ENCODE peak calls at places on chromosomes 1 and 21, in five cellular contexts. Y is adrenal gland, A is left lung, L is left ventricle myocardium inferior, D is esophagus squamous epithelium. J is an unnamed sample. For H3K36me3, the result is how much of the 10 kb centered on the place peaks cover.

GRCh38 chr1:211910917-211911485 is 80.4 kb upstream of the LPGAT1 start:
- DNase-seq in A (no peak), L (no peak), Y (no peak), D (no peak), J (no peak)

GRCh38 chr1:41513388-41513745 is 28.9 kb upstream of the EDN2 start:
- DNase-seq in D (no peak), A (no peak), L (no peak), Y (no peak), J (no peak)

GRCh38 chr1:80450711-80451110 is 1350.0 kb upstream of the ADGRL2 start:
- DNase-seq in A (no peak), Y (no peak), D (no peak), L (no peak), J (no peak)

GRCh38 chr1:233597489-233597901 is 16.4 kb upstream of the KCNK1 start:
- DNase-seq in Y (no peak), L (no peak), D (no peak), A (no peak), J (no peak)

GRCh38 chr21:35102488-35103407 is 53.6 kb upstream of the RUNX1 start:
- DNase-seq in L (peak), Y (peak), D (no peak), A (peak), J (no peak)

GRCh38 chr21:28132713-28133112 is 860.0 kb downstream of the LTN1 start:
- DNase-seq in D (no peak), L (no peak), A (no peak), Y (no peak), J (peak)

GRCh38 chr1:145786271-145786670 is 37.6 kb downstream of the RNF115 start:
- DNase-seq in Y (no peak), L (no peak), D (no peak), A (no peak), J (no peak)

GRCh38 chr1:56806804-56807203 is 12.4 kb downstream of the FYB2 start:
- DNase-seq in L (no peak), D (no peak), A (no peak), Y (no peak), J (no peak)

GRCh38 chr1:164588388-164589341 is 29.7 kb downstream of the PBX1 start:
- DNase-seq in D (no peak), A (peak), L (peak), Y (peak), J (no peak)

GRCh38 chr1:232108598-232108997 is 482.0 kb downstream of the DISC1 start:
- DNase-seq in D (no peak), L (no peak), A (no peak), Y (no peak), J (no peak)

GRCh38 chr1:65063025-65063424 is 85.0 kb upstream of the AK4 start:
- DNase-seq in Y (no peak), D (no peak), A (no peak), L (no peak), J (no peak)

GRCh38 chr1:222781251-222781650 is 33.6 kb upstream of the DISP1 start:
- DNase-seq in D (no peak), Y (no peak), A (no peak), L (no peak), J (no peak)

GRCh38 chr1:29961676-29962059 is 725.3 kb downstream of the PTPRU start:
- DNase-seq in Y (no peak), D (no peak), A (no peak), L (no peak), J (no peak)

GRCh38 chr1:29958271-29958670 is 721.9 kb downstream of the PTPRU start:
- DNase-seq in D (no peak), A (no peak), L (no peak), Y (no peak), J (no peak)

GRCh38 chr1:29960156-29960755 is 723.9 kb downstream of the PTPRU start:
- DNase-seq in A (no peak), D (no peak), Y (no peak), L (no peak), J (no peak)

GRCh38 chr1:29960906-29961675 is 724.8 kb downstream of the PTPRU start:
- DNase-seq in D (no peak), A (no peak), L (no peak), Y (no peak), J (no peak)

DNA sequence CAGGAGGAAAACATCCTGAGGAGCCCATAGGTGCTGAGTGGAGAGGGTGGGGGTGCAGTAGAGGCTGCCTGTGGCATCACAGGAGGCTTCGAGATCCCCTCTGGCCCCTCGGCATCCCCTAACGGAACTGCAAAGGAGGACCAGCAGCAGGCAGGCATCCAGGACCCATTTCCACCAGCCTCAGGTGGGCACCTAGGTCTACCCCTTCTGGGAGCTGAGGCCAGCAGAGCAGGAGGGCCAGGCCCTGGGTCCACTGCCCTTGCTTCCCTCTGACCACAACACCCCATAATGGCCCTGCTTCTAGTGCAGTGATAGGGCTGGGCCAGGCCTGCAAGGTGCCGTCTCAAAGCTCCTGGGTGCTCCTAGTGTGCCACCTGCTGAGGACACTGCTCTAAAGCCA is 723.0 kb downstream of the PTPRU start:
- DNase-seq in Y (no peak), L (no peak), A (no peak), D (no peak), J (no peak)
- H3K36me3 ChIP-seq in Y (under half), L (under half), A (under half), D (under half), J (under half)

DNA sequence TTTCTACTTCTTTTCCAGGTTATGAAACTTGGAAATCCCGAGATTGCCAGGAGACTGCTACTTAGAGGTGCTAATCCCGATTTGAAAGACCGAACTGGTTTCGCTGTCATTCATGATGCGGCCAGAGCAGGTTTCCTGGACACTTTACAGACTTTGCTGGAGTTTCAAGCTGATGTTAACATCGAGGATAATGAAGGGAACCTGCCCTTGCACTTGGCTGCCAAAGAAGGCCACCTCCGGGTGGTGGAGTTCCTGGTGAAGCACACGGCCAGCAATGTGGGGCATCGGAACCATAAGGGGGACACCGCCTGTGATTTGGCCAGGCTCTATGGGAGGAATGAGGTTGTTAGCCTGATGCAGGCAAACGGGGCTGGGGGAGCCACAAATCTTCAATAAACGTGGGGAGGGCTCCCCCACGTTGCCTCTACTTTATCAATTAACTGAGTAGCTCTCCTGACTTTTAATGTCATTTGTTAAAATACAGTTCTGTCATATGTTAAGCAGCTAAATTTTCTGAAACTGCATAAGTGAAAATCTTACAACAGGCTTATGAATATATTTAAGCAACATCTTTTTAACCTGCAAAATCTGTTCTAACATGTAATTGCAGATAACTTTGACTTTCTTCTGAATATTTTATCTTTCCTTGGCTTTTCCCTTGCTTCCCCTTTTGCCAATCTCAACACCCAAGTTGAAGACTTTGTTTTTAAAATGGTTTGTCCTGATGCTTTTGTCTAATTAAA is 4.0 kb downstream of the CDKN2C start:
- DNase-seq in L (no peak), D (no peak), Y (no peak), A (no peak), J (no peak)
- H3K4me3 ChIP-seq in L (peak), D (no peak), Y (no peak), A (no peak), J (no peak)

DNA sequence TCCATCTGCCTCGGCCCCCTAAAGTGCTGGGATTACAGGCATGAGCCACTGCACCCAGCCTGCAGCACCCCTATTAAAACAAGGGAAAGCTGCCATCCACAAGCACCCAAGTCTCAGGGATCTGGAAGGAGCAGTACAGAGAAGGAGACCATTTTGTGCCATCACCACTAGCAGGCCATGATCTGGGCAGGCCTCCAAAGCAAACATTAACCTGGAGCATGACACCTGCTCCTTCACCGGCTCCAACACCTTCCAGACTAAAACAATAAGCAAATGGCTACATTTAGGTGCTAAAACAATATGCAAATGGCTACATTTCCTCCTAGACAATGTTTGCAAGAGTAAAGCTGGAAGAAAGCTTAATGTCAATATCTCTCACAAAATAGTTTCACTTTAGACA is 16.7 kb downstream of the MEAF6 start:
- DNase-seq in D (no peak), A (no peak), L (no peak), Y (no peak), J (no peak)
- TF ChIP-seq CTCF in D (no peak), A (no peak), L (no peak), Y (no peak), J (no peak)

GRCh38 chr1:28290851-28291250 is 31.5 kb downstream of the SESN2 start:
- DNase-seq in D (no peak), A (no peak), Y (no peak), L (no peak), J (no peak)
- H3K36me3 ChIP-seq in D (under half), A (under half), Y (under half), L (under half), J (under half)

DNA sequence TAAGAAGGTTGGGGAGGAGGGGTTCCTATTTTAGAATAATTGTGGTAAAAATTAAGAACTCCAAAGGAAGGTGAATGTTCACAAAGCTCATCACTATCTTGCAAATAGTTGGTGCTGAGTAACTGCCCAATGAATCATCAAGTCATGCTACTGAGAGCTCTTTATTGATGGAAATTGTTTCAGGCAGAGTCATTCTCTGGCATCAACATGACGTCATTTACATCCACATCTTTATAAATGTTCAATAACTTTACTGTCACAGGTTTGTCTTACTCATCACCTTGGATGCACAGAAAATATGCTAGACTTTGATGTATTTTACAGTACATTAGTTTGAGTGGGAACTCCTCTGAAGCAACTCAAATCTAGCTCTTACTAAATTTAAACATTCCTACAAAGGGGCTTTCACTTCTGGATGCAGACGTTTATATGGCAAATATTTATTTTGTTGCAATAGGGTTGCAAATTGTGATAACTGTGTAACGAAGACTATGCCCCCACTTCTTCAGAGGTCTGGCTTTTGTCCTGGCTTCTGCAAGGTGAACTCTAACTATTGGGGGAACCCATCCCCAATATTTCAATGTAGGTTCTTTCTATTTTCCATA is 273.7 kb upstream of the AJAP1 start:
- DNase-seq in D (no peak), L (no peak), Y (no peak), A (no peak), J (no peak)
- H3K4me3 ChIP-seq in D (no peak), L (no peak), Y (no peak), A (no peak), J (no peak)

GRCh38 chr1:235327559-235328270 is at the start of gene ARID4B:
- DNase-seq in A (peak), L (peak), Y (no peak), D (peak), J (no peak)

GRCh38 chr1:235328271-235329138 is at the start of gene GGPS1:
- DNase-seq in A (peak), Y (peak), L (peak), D (peak), J (peak)

GRCh38 chr1:235331391-235331790 is 3.0 kb downstream of the GGPS1 start:
- DNase-seq in Y (no peak), L (no peak), A (no peak), D (no peak), J (no peak)

GRCh38 chr1:235330918-235331285 is 2.5 kb downstream of the GGPS1 start:
- DNase-seq in D (no peak), A (no peak), Y (no peak), L (no peak), J (no peak)

DNA sequence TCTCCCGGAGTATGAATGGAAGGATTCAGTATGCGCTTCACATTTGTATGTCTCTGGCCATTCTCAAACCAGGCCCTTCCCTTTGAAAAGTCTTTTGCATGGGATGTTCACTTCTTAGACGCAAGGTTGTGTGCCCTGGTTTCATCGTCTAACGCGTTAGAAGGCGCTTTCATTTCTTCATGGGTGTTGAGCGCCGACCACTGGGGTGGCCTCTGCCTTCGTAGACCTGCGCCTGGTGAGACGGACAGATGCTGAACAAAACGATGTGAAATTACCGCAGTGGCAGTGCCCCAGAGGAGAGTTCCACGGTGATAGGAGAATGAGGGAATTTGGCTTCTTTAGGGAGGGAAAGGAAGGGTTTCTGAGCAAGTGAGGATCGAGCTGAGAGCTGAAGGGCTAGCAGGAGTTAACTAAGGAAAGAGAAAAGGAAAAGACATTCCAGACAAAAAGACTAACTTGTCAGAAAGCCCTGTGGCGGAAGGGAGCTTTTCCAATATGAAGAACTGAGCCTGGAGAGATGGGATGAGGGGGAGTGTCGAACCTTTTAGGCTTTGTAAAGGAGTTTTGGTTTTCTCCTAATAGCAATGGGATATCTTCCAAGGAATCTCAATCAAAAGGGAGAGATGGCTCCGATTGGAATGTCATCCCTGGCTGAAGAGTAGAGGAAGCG is 904 bp downstream of the GGPS1 start:
- DNase-seq in A (peak), D (no peak), Y (peak), L (no peak), J (no peak)
- TF ChIP-seq CTCF in A (no peak), D (no peak), Y (no peak), L (no peak), J (no peak)

DNA sequence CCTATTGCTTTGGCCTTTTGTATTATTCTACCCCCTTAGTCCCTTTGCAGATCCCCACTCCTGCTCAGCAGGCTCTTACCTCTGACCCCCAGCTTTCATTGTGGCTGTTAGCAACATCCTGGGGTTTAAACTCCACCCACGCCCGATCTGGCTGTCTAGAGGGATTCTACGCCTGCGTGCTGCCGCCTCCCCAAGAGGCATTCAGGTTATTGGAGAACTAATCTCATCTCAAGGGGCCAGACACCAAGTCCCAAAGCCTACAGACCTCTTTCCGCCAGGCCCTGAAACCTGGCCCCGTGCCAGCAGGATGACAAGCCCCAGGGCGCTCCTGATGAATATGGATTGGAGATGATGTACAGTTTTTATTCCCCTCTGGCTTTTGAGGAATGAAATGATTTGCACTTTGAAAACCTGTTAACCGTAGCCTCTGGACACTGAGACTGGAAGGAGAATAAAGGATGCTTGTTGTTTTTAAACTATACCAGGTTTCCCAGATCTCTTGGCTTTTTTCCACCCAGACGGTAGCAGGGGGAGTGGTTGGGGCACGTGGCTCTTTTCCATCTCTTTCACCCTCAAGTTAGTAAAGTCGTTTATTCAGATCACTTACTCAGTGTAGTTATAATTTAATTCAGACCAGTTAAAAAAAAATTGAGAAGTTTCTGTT is 14.5 kb upstream of the IKBKE start:
- DNase-seq in L (no peak), Y (no peak), A (no peak), D (no peak), J (no peak)
- H3K36me3 ChIP-seq in L (under half), Y (half or more), A (half or more), D (half or more), J (under half)

DNA sequence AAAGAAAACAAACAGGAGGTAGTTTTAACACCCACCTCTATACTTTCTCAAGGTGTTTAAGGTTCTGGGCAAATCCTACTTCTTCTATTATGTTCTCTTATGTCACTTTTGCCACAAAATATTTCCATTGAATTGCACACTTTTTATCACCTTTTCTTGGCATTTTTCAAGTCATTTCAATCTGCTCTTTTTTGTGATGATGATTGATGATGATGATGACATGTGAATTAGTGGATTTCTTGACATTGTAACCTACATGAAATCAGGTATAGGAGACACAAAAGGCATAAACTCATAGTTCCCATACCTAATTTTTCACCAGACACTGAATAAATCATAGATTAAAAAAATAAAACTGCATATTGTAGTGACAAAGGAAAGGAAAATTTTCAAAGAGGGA is 4.2 kb downstream of the PTPRC start:
- DNase-seq in L (no peak), Y (no peak), A (no peak), D (no peak), J (no peak)
- H3K4me3 ChIP-seq in L (no peak), Y (no peak), A (peak), D (no peak), J (no peak)